ENCODE peak calls at places on chromosomes 4 and X, in six cellular contexts. B is H9, L is mesendoderm, H is neuronal stem cell, J is H1, X is mesenchymal stem cell. O is an unnamed sample.

GRCh38 chr4:16261313-16261878 is 35.1 kb upstream of the TAPT1 start:
- DNase-seq in B (no peak), X (no peak), H (no peak), J (no peak), L (no peak), O (no peak)

GRCh38 chr4:118124977-118125376 is 90.7 kb downstream of the NDST3 start:
- DNase-seq in X (peak), J (no peak), L (peak), B (no peak), H (no peak), O (peak)

GRCh38 chrX:134929813-134930212 is 61.0 kb upstream of the SMIM10 start:
- DNase-seq in X (no peak), L (no peak), J (no peak), H (no peak), B (no peak), O (no peak)

GRCh38 chr4:177222776-177223175 is 86.9 kb upstream of the NEIL3 start:
- DNase-seq in X (no peak), B (no peak), J (no peak), H (no peak), L (no peak), O (no peak)

GRCh38 chr4:98794565-98795205 is 134.2 kb downstream of the EIF4E start:
- DNase-seq in H (no peak), L (peak), X (peak), B (peak), J (no peak), O (peak)

GRCh38 chr4:128823025-128823661 is 13.6 kb downstream of the JADE1 start:
- DNase-seq in X (peak), L (no peak), B (no peak), J (no peak), H (no peak), O (peak)

GRCh38 chrX:39693298-39693697 is 404.5 kb downstream of the BCOR start:
- DNase-seq in H (no peak), B (no peak), L (peak), J (no peak), X (no peak), O (no peak)

GRCh38 chrX:118117069-118117405 is 427 bp upstream of the KLHL13 start:
- DNase-seq in L (no peak), J (no peak), X (no peak), B (no peak), H (no peak), O (no peak)

GRCh38 chrX:136731207-136731782 is 49.4 kb downstream of the ARHGEF6 start:
- DNase-seq in B (no peak), H (no peak), X (no peak), J (no peak), L (no peak), O (no peak)

GRCh38 chr4:1183985-1184773 is 11.8 kb upstream of the SPON2 start:
- DNase-seq in X (no peak), B (no peak), L (no peak), H (no peak), J (no peak), O (no peak)

GRCh38 chr4:184280591-184281071 is 63.0 kb upstream of the ENPP6 start:
- DNase-seq in B (peak), H (no peak), J (no peak), X (no peak), L (no peak), O (no peak)

GRCh38 chr4:57119054-57119651 is 9.0 kb upstream of the IGFBP7 start:
- DNase-seq in X (peak), J (no peak), L (no peak), B (no peak), H (no peak), O (peak)

GRCh38 chrX:105314468-105314867 is 94.0 kb upstream of the TEX13A start:
- DNase-seq in X (no peak), H (no peak), J (no peak), L (no peak), B (no peak), O (peak)

GRCh38 chrX:153733651-153734240 is 9.1 kb downstream of the ABCD1 start:
- DNase-seq in L (no peak), X (no peak), H (no peak), J (no peak), B (no peak), O (no peak)

GRCh38 chrX:31036895-31037294 is 34.9 kb downstream of the FTHL17 start:
- DNase-seq in L (peak), X (peak), J (peak), H (peak), B (peak), O (peak)

GRCh38 chr4:187480146-187481145 is 515.1 kb upstream of the ZFP42 start:
- DNase-seq in J (no peak), X (peak), L (no peak), H (no peak), B (no peak), O (peak)

GRCh38 chrX:134601240-134601639 is 57.0 kb downstream of the PLAC1 start:
- DNase-seq in L (no peak), H (no peak), X (no peak), J (no peak), B (no peak), O (peak)

GRCh38 chrX:126376465-126376864 is 176.1 kb downstream of the DCAF12L1 start:
- DNase-seq in X (no peak), L (peak), B (no peak), J (no peak), H (no peak), O (no peak)

GRCh38 chr4:166422475-166422874 is 549.4 kb downstream of the TLL1 start:
- DNase-seq in H (no peak), X (peak), J (no peak), B (no peak), L (no peak), O (peak)

GRCh38 chr4:153207561-153207960 is 3.3 kb downstream of the TRIM2 start:
- DNase-seq in L (peak), B (peak), X (peak), J (no peak), H (no peak), O (peak)

GRCh38 chr4:129014566-129015509 is 78.5 kb downstream of the SCLT1 start:
- DNase-seq in L (no peak), B (no peak), J (no peak), H (no peak), X (no peak), O (peak)

GRCh38 chr4:151990201-151990600 is 229.4 kb upstream of the GATB start:
- DNase-seq in B (no peak), H (no peak), J (no peak), X (no peak), L (peak), O (peak)

GRCh38 chr4:40626183-40626990 is 3.3 kb downstream of the RBM47 start:
- DNase-seq in B (no peak), H (no peak), J (no peak), X (peak), L (peak), O (peak)

GRCh38 chr4:40255722-40256281 is 59.0 kb downstream of the RHOH start:
- DNase-seq in L (no peak), X (peak), H (no peak), J (no peak), B (no peak), O (peak)

GRCh38 chrX:10656214-10656613 is 35.8 kb upstream of the MID1 start:
- DNase-seq in L (no peak), J (no peak), H (no peak), X (no peak), B (no peak), O (no peak)

GRCh38 chr4:113645771-113646455 is 115.6 kb downstream of the CAMK2D start:
- DNase-seq in J (no peak), H (no peak), B (peak), L (peak), X (peak), O (peak)

GRCh38 chr4:147049940-147050852 is 104.5 kb upstream of the TTC29 start:
- DNase-seq in X (peak), L (no peak), J (no peak), H (no peak), B (no peak), O (peak)

GRCh38 chr4:165718660-165719059 is 154.4 kb upstream of the TLL1 start:
- DNase-seq in H (no peak), B (no peak), J (no peak), L (no peak), X (no peak), O (no peak)

GRCh38 chr4:117420966-117421365 is 335.6 kb upstream of the TRAM1L1 start:
- DNase-seq in L (peak), H (no peak), X (peak), B (no peak), J (no peak), O (no peak)

GRCh38 chr4:41839945-41840854 is 91.7 kb upstream of the PHOX2B start:
- DNase-seq in H (no peak), J (no peak), L (no peak), B (no peak), X (no peak), O (no peak)

GRCh38 chrX:18995216-18995615 is 11.3 kb upstream of the PHKA2 start:
- DNase-seq in J (no peak), X (peak), B (no peak), H (no peak), L (no peak), O (peak)

GRCh38 chrX:72110051-72110926 is 21.4 kb downstream of the RTL5 start:
- DNase-seq in J (no peak), L (no peak), X (no peak), H (no peak), B (no peak), O (no peak)

GRCh38 chrX:72107841-72108590 is 23.7 kb downstream of the RTL5 start:
- DNase-seq in J (no peak), H (no peak), X (no peak), B (peak), L (no peak), O (no peak)

GRCh38 chrX:72108666-72109065 is 23.0 kb downstream of the RTL5 start:
- DNase-seq in J (no peak), H (no peak), B (no peak), L (no peak), X (no peak), O (no peak)

GRCh38 chrX:72114306-72114705 is 17.4 kb downstream of the RTL5 start:
- DNase-seq in B (no peak), H (no peak), J (no peak), L (no peak), X (no peak), O (no peak)

DNA sequence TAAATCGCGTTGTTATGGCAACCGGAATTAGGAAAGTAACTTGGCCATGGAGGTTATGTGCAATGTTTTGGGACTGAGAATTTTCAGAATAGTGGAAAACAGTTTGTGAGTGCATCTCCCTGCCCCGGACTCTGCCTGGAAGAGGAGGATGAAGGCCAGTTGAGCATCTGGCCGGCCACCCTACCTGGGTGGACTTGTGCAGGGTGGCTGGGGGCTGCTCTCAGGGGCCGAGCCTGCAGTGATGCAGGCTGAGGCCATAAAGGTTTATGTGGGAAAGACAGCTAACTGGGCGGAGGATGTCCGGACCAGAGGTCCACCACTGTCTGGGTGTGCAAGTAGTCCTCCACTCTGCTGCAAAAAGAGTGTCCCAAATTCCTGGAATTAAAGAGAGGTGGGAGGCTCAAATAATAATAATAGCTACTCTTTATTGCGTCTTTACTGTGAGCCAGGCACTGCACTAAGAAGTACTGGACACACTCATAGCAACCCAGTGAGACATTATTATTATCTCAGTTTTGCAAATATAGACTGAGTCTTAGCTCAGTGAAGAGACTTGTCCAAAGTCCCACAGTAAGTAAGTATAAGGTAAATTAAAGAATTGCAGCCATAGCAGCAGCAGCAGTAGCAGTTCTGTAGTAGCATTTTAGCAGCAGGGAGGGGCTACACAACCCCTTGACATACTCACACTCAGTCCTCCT is 20.6 kb downstream of the RTL5 start:
- DNase-seq in H (no peak), J (no peak), L (no peak), B (no peak), X (no peak), O (no peak)
- H2BK15ac ChIP-seq in H (no peak), J (no peak), L (no peak), B (no peak), X (no peak), O (no peak)

GRCh38 chrX:41482153-41482850 is 35.2 kb downstream of the NYX start:
- DNase-seq in J (no peak), B (no peak), X (no peak), H (no peak), L (peak), O (peak)
- H2BK15ac ChIP-seq in J (no peak), B (no peak), X (no peak), H (no peak), L (no peak), O (no peak)

DNA sequence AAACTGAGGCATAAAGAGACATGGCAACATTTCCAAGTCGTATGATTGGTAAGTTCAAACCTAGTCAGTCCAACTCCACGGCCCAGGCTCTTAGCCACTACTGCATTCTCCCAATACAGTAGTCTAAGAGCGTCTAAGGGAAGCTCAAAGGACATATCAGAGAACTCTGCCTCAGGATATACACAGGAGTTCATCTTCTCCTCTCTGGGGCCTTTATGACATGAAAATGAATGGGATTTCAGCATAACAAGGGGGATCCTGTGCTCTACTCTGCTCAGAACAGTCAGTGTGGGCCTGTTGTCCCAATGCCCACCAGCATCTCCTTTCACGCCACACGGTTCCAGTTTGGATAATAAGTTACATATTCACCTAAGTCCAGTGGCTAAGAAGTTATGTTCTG is 4.2 kb downstream of the GASK1B start:
- DNase-seq in X (no peak), J (no peak), H (no peak), B (no peak), L (no peak), O (no peak)
- H2BK15ac ChIP-seq in X (no peak), J (no peak), H (no peak), B (no peak), L (no peak), O (no peak)

GRCh38 chr4:123352240-123352945 is 44.2 kb upstream of the SPRY1 start:
- DNase-seq in H (no peak), B (no peak), J (no peak), X (no peak), L (no peak), O (peak)
- H2BK15ac ChIP-seq in H (no peak), B (no peak), J (no peak), X (no peak), L (no peak), O (no peak)

GRCh38 chrX:78527263-78527662 is 131.9 kb downstream of the RTL3 start:
- DNase-seq in H (no peak), X (no peak), B (no peak), L (no peak), J (no peak), O (peak)

GRCh38 chrX:78527818-78528217 is 131.3 kb downstream of the RTL3 start:
- DNase-seq in H (no peak), X (no peak), B (no peak), L (no peak), J (no peak), O (no peak)

GRCh38 chrX:78532363-78532762 is 126.8 kb downstream of the RTL3 start:
- DNase-seq in H (no peak), X (no peak), J (no peak), L (no peak), B (no peak), O (no peak)
- H2BK15ac ChIP-seq in H (no peak), X (no peak), J (no peak), L (no peak), B (no peak), O (no peak)